ENCODE peak calls at places on chromosomes 3 and 15, in nine cellular contexts. G, S, V, I, Z, C, Y, X and E are unnamed samples. For H3K4me1, the result is how much of the 10 kb centered on the place peaks cover.

GRCh38 chr3:25604107-25604805 is 60.5 kb downstream of the TOP2B start:
- DNase-seq in G (peak), S (no peak), V (no peak), I (no peak), Z (no peak), C (no peak), Y (peak), X (no peak), E (no peak)

GRCh38 chr3:64494530-64494929 is 193.3 kb downstream of the ADAMTS9 start:
- DNase-seq in G (no peak), S (no peak), V (no peak), I (no peak), Z (no peak), C (no peak), Y (no peak), X (no peak), E (no peak)

GRCh38 chr3:10937141-10937825 is 55.3 kb upstream of the SLC6A1 start:
- DNase-seq in G (no peak), S (no peak), V (peak), I (peak), Z (no peak), C (no peak), Y (no peak), X (no peak), E (no peak)

GRCh38 chr3:127079211-127079610 is 96.3 kb downstream of the PLXNA1 start:
- DNase-seq in G (no peak), S (no peak), V (peak), I (no peak), Z (no peak), C (no peak), Y (no peak), X (no peak), E (no peak)

GRCh38 chr3:40079845-40080240 is 229.7 kb upstream of the EIF1B start:
- DNase-seq in G (peak), S (no peak), V (no peak), I (no peak), Z (no peak), C (no peak), Y (no peak), X (no peak), E (no peak)

GRCh38 chr3:70979983-70980645 is 603.4 kb downstream of the FOXP1 start:
- DNase-seq in G (no peak), S (no peak), V (no peak), I (no peak), Z (no peak), C (no peak), Y (no peak), X (no peak), E (no peak)

GRCh38 chr15:33988384-33988783 is 20.1 kb downstream of the CHRM5 start:
- DNase-seq in G (peak), S (no peak), V (no peak), I (no peak), Z (no peak), C (no peak), Y (no peak), X (no peak), E (no peak)

GRCh38 chr3:122989856-122990575 is 37.5 kb downstream of the SEMA5B start:
- DNase-seq in G (no peak), S (peak), V (no peak), I (no peak), Z (no peak), C (no peak), Y (no peak), X (no peak), E (no peak)

GRCh38 chr15:56984681-56985515 is 66.5 kb downstream of the TCF12 start:
- DNase-seq in G (peak), S (no peak), V (no peak), I (no peak), Z (no peak), C (no peak), Y (no peak), X (no peak), E (no peak)

GRCh38 chr3:132283440-132283839 is 33.8 kb upstream of the ACP3 start:
- DNase-seq in G (peak), S (no peak), V (no peak), I (no peak), Z (no peak), C (no peak), Y (no peak), X (no peak), E (no peak)

GRCh38 chr15:65008989-65009388 is 19.3 kb upstream of the SPG21 start:
- DNase-seq in G (no peak), S (no peak), V (no peak), I (no peak), Z (no peak), C (no peak), Y (peak), X (no peak), E (no peak)

GRCh38 chr15:48066456-48066855 is 54.3 kb upstream of the SLC24A5 start:
- DNase-seq in G (no peak), S (no peak), V (no peak), I (no peak), Z (no peak), C (no peak), Y (no peak), X (no peak), E (no peak)

GRCh38 chr3:185708392-185708791 is 116.5 kb downstream of the IGF2BP2 start:
- DNase-seq in G (no peak), S (no peak), V (no peak), I (no peak), Z (no peak), C (no peak), Y (no peak), X (no peak), E (no peak)
- H3K27ac ChIP-seq in G (no peak), S (no peak), V (no peak), I (no peak), Z (no peak), C (no peak), Y (no peak), X (no peak), E (no peak)

GRCh38 chr3:51392301-51393095 is 1.4 kb downstream of the RBM15B start:
- DNase-seq in G (no peak), S (no peak), V (peak), I (no peak), Z (no peak), C (no peak), Y (no peak), X (no peak), E (no peak)
- H3K4me1 ChIP-seq in G (under half), S (half or more), V (under half), I (under half), Z (under half), C (half or more), Y (under half), X (half or more), E (half or more)

GRCh38 chr3:50153782-50154475 is 1.2 kb upstream of the SEMA3F start:
- DNase-seq in G (no peak), S (no peak), V (no peak), I (no peak), Z (no peak), C (no peak), Y (no peak), X (no peak), E (no peak)
- H3K4me3 ChIP-seq in G (no peak), S (peak), V (no peak), I (no peak), Z (no peak), C (peak), Y (no peak), X (peak), E (peak)

GRCh38 chr3:59831394-59831793 is 781.6 kb upstream of the CFAP20DC start:
- DNase-seq in G (no peak), S (no peak), V (no peak), I (no peak), Z (no peak), C (no peak), Y (no peak), X (no peak), E (no peak)
- H3K27ac ChIP-seq in G (no peak), S (no peak), V (no peak), I (no peak), Z (no peak), C (no peak), Y (no peak), X (peak), E (no peak)

GRCh38 chr3:13231781-13232515 is 158.7 kb upstream of the IQSEC1 start:
- DNase-seq in G (no peak), S (no peak), V (no peak), I (no peak), Z (no peak), C (no peak), Y (no peak), X (no peak), E (no peak)
- H3K4me1 ChIP-seq in G (under half), S (under half), V (under half), I (under half), Z (under half), C (under half), Y (under half), X (under half), E (under half)

GRCh38 chr3:52714335-52715302 is 8.7 kb downstream of the SPCS1 start:
- DNase-seq in G (no peak), S (no peak), V (no peak), I (peak), Z (no peak), C (no peak), Y (no peak), X (no peak), E (no peak)
- H3K4me3 ChIP-seq in G (no peak), S (no peak), V (no peak), I (no peak), Z (no peak), C (no peak), Y (no peak), X (no peak), E (no peak)

GRCh38 chr3:128554100-128554464 is 61.1 kb upstream of the GATA2 start:
- DNase-seq in G (peak), S (no peak), V (peak), I (no peak), Z (no peak), C (no peak), Y (peak), X (no peak), E (no peak)

GRCh38 chr3:128555881-128556280 is 62.9 kb upstream of the GATA2 start:
- DNase-seq in G (no peak), S (no peak), V (peak), I (no peak), Z (no peak), C (no peak), Y (no peak), X (no peak), E (no peak)

GRCh38 chr3:128556384-128556783 is 63.4 kb upstream of the GATA2 start:
- DNase-seq in G (no peak), S (no peak), V (peak), I (no peak), Z (no peak), C (no peak), Y (no peak), X (no peak), E (no peak)

GRCh38 chr3:128554465-128555097 is 61.6 kb upstream of the GATA2 start:
- DNase-seq in G (no peak), S (no peak), V (peak), I (no peak), Z (no peak), C (no peak), Y (no peak), X (no peak), E (no peak)

GRCh38 chr3:128555098-128555825 is 62.3 kb upstream of the GATA2 start:
- DNase-seq in G (no peak), S (peak), V (peak), I (peak), Z (peak), C (peak), Y (no peak), X (peak), E (peak)
- H3K27ac ChIP-seq in G (no peak), S (peak), V (no peak), I (no peak), Z (peak), C (peak), Y (no peak), X (peak), E (peak)

DNA sequence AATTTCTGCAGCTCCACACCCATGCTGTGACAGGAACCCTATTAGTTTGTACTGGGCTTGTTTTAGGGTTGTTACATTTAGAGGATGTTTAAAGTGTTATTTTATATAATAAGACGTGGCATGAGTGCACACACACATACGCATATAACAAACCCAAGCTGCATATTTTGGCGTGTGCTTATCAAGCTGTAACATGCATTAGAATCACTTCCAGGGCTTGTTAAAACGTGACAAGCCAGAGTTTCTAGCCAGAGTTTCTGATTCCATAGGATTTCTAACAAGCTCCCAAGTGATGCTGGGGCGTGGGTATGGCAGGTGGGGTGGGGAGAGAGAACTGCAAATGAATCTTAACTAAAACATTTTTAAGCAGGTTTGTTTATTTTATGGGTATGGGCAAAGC is 17.4 kb downstream of the ONECUT1 start:
- DNase-seq in G (no peak), S (no peak), V (no peak), I (no peak), Z (no peak), C (no peak), Y (no peak), X (no peak), E (no peak)
- H3K4me1 ChIP-seq in G (under half), S (under half), V (under half), I (under half), Z (under half), C (under half), Y (under half), X (under half), E (under half)

DNA sequence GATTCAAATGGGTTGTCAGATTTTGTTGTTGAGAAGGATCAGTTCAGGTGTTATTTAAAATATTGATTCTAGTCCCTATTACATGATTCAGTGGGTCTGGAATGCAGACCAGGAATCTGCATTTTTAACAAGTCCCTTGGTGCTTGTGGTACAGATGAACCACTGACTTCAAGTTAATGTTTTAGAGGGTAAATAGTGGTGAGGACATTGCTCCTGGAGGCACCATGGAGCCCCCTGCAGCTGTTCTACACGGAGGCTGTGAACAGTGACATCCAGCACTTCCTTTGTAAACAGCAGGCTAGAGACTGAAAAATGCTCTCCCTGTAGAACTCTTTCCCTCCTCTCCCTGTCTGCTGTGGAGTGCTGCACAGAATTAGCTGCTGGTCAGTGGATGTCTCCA is 4.8 kb upstream of the FSIP1 start:
- DNase-seq in G (no peak), S (no peak), V (no peak), I (no peak), Z (no peak), C (no peak), Y (no peak), X (no peak), E (no peak)
- H3K4me3 ChIP-seq in G (no peak), S (no peak), V (no peak), I (no peak), Z (no peak), C (no peak), Y (no peak), X (no peak), E (no peak)